ENCODE peak calls at places on chromosomes 16 and 17, in seven cellular contexts. U, W, N, F, Y, A and H are unnamed samples.

GRCh38 chr16:88195021-88195581 is 187.7 kb upstream of the ZNF469 start:
- DNase-seq in U (no peak), W (no peak), N (no peak), F (no peak), Y (no peak), A (no peak), H (no peak)

GRCh38 chr17:14091367-14091766 is 22.1 kb downstream of the COX10 start:
- DNase-seq in U (no peak), W (no peak), N (no peak), F (no peak), Y (no peak), A (no peak), H (no peak)

GRCh38 chr17:21286066-21286770 is 1.7 kb downstream of the MAP2K3 start:
- DNase-seq in U (no peak), W (peak; percentile 91), N (peak; percentile 97), F (peak; percentile 22), Y (no peak), A (peak; percentile 94), H (peak; percentile 78)

GRCh38 chr16:2308089-2308962 is 32.2 kb downstream of the ABCA3 start:
- DNase-seq in U (no peak), W (no peak), N (peak; percentile 60), F (no peak), Y (no peak), A (no peak), H (no peak)

GRCh38 chr17:65297384-65297783 is 160.2 kb downstream of the RGS9 start:
- DNase-seq in U (no peak), W (no peak), N (no peak), F (no peak), Y (no peak), A (no peak), H (no peak)

GRCh38 chr17:75970011-75970523 is 8.9 kb downstream of the ACOX1 start:
- DNase-seq in U (no peak), W (no peak), N (peak; percentile 51), F (no peak), Y (no peak), A (no peak), H (no peak)

GRCh38 chr16:17395849-17396480 is 74.8 kb downstream of the XYLT1 start:
- DNase-seq in U (no peak), W (no peak), N (no peak), F (no peak), Y (no peak), A (peak; percentile 59), H (no peak)

GRCh38 chr16:27717726-27718125 is 167.8 kb downstream of the KATNIP start:
- DNase-seq in U (no peak), W (no peak), N (no peak), F (no peak), Y (no peak), A (no peak), H (no peak)

GRCh38 chr17:63657776-63658175 is 35.6 kb downstream of the MAP3K3 start:
- DNase-seq in U (no peak), W (no peak), N (no peak), F (no peak), Y (no peak), A (no peak), H (no peak)

GRCh38 chr17:50532452-50533024 is at the start of gene EPN3:
- DNase-seq in U (no peak), W (no peak), N (peak; percentile 80), F (no peak), Y (no peak), A (no peak), H (no peak)

GRCh38 chr16:77289331-77289809 is 90.2 kb downstream of the SYCE1L start:
- DNase-seq in U (no peak), W (no peak), N (peak; percentile 83), F (no peak), Y (no peak), A (no peak), H (no peak)

GRCh38 chr16:55672471-55672870 is 16.7 kb downstream of the SLC6A2 start:
- DNase-seq in U (no peak), W (peak; percentile 9), N (no peak), F (no peak), Y (no peak), A (no peak), H (no peak)

GRCh38 chr17:2023692-2024571 is 1.2 kb downstream of the RTN4RL1 start:
- DNase-seq in U (peak; percentile 36), W (no peak), N (peak; percentile 34), F (peak; percentile 39), Y (no peak), A (peak; percentile 61), H (peak; percentile 34)

GRCh38 chr17:82880620-82881019 is 40.8 kb upstream of the ZNF750 start:
- DNase-seq in U (no peak), W (no peak), N (no peak), F (no peak), Y (no peak), A (no peak), H (no peak)

GRCh38 chr17:82435103-82435502 is 15.4 kb downstream of the CYBC1 start:
- DNase-seq in U (no peak), W (no peak), N (no peak), F (no peak), Y (no peak), A (no peak), H (no peak)

GRCh38 chr17:74182041-74182783 is 21.3 kb upstream of the RPL38 start:
- DNase-seq in U (peak; percentile 78), W (no peak), N (no peak), F (no peak), Y (no peak), A (no peak), H (no peak)

GRCh38 chr16:71854369-71854948 is 8.7 kb downstream of the ATXN1L start:
- DNase-seq in U (no peak), W (no peak), N (no peak), F (no peak), Y (no peak), A (no peak), H (no peak)

GRCh38 chr16:55146939-55147338 is 177.1 kb upstream of the IRX6 start:
- DNase-seq in U (no peak), W (no peak), N (no peak), F (no peak), Y (no peak), A (no peak), H (no peak)

GRCh38 chr16:22189473-22190168 is 16.5 kb upstream of the EEF2K start:
- DNase-seq in U (no peak), W (no peak), N (no peak), F (peak; percentile 7), Y (peak; percentile 85), A (peak; percentile 79), H (no peak)

GRCh38 chr16:53090591-53091507 is 36.1 kb downstream of the CHD9 start:
- DNase-seq in U (no peak), W (peak; percentile 96), N (no peak), F (peak; percentile 73), Y (no peak), A (peak; percentile 98), H (no peak)

GRCh38 chr17:39926588-39927100 is 757 bp downstream of the ORMDL3 start:
- DNase-seq in U (no peak), W (no peak), N (peak; percentile 37), F (no peak), Y (peak; percentile 64), A (peak; percentile 32), H (peak; percentile 6)

GRCh38 chr16:4942481-4942880 is 5.5 kb upstream of the PPL start:
- DNase-seq in U (no peak), W (no peak), N (peak; percentile 4), F (no peak), Y (no peak), A (peak; percentile 36), H (no peak)

GRCh38 chr17:40323731-40324650 is 15.0 kb downstream of the RARA start:
- DNase-seq in U (no peak), W (no peak), N (peak; percentile 13), F (no peak), Y (peak; percentile 77), A (peak; percentile 88), H (no peak)

GRCh38 chr16:2827831-2828520 is 2.1 kb upstream of the ZG16B start:
- DNase-seq in U (no peak), W (no peak), N (no peak), F (no peak), Y (no peak), A (no peak), H (no peak)

GRCh38 chr17:36550491-36551417 is 6.0 kb downstream of the GGNBP2 start:
- DNase-seq in U (no peak), W (no peak), N (no peak), F (no peak), Y (no peak), A (no peak), H (no peak)

GRCh38 chr17:19335951-19336631 is 26.4 kb downstream of the B9D1 start:
- DNase-seq in U (no peak), W (no peak), N (no peak), F (no peak), Y (no peak), A (no peak), H (no peak)

GRCh38 chr17:40986920-40987319 is 2.8 kb upstream of the KRT40 start:
- DNase-seq in U (no peak), W (no peak), N (no peak), F (no peak), Y (no peak), A (no peak), H (no peak)

GRCh38 chr17:68133370-68134045 is 98.0 kb downstream of the KPNA2 start:
- DNase-seq in U (no peak), W (no peak), N (no peak), F (no peak), Y (no peak), A (no peak), H (no peak)

GRCh38 chr16:49700222-49700927 is 155.5 kb downstream of the ZNF423 start:
- DNase-seq in U (no peak), W (no peak), N (no peak), F (no peak), Y (no peak), A (peak; percentile 75), H (no peak)

GRCh38 chr16:66899945-66900688 is 18.6 kb downstream of the CDH16 start:
- DNase-seq in U (peak; percentile 35), W (no peak), N (peak; percentile 66), F (no peak), Y (no peak), A (peak; percentile 93), H (peak; percentile 16)

GRCh38 chr16:76639685-76640289 is 362.6 kb downstream of the CNTNAP4 start:
- DNase-seq in U (no peak), W (no peak), N (no peak), F (no peak), Y (no peak), A (no peak), H (peak; percentile 28)

GRCh38 chr17:4938670-4939553 is 934 bp downstream of the SLC25A11 start:
- DNase-seq in U (no peak), W (no peak), N (no peak), F (no peak), Y (no peak), A (no peak), H (no peak)

GRCh38 chr17:7884581-7885356 is 3.8 kb upstream of the CHD3 start:
- DNase-seq in U (no peak), W (no peak), N (no peak), F (no peak), Y (peak; percentile 31), A (no peak), H (no peak)

GRCh38 chr17:32007463-32008298 is 498 bp downstream of the LRRC37B start:
- DNase-seq in U (peak; percentile 48), W (no peak), N (no peak), F (peak; percentile 42), Y (peak; percentile 28), A (peak; percentile 29), H (peak; percentile 36)